ENCODE peak calls at places on chromosomes 13 and 19, in eight cellular contexts. X, L, O, A, M, H, B and W are unnamed samples.

GRCh38 chr13:40190656-40191100 is 475.8 kb downstream of the FOXO1 start:
- DNase-seq in X (no peak), L (no peak), O (peak; percentile 65), A (peak; percentile 61), M (peak; percentile 36), H (peak; percentile 19), B (no peak), W (no peak)

GRCh38 chr19:47848871-47849473 is 10.1 kb upstream of the TPRX2 start:
- DNase-seq in X (no peak), L (no peak), O (no peak), A (no peak), M (peak; percentile 51), H (peak; percentile 90), B (peak; percentile 67), W (no peak)

GRCh38 chr13:74647991-74648390 is 513.8 kb upstream of the KLF12 start:
- DNase-seq in X (no peak), L (no peak), O (no peak), A (no peak), M (no peak), H (no peak), B (no peak), W (no peak)

GRCh38 chr19:10760268-10760944 is 42.5 kb downstream of the DNM2 start:
- DNase-seq in X (no peak), L (peak; percentile 50), O (no peak), A (no peak), M (no peak), H (peak; percentile 68), B (peak; percentile 47), W (no peak)

GRCh38 chr13:34207872-34208271 is 389.9 kb downstream of the RFC3 start:
- DNase-seq in X (no peak), L (no peak), O (no peak), A (no peak), M (no peak), H (no peak), B (no peak), W (no peak)

GRCh38 chr19:32407004-32407992 is 1.7 kb downstream of the DPY19L3 start:
- DNase-seq in X (no peak), L (no peak), O (peak; percentile 41), A (no peak), M (no peak), H (peak; percentile 35), B (peak; percentile 43), W (no peak)

GRCh38 chr13:85525411-85525810 is 273.8 kb downstream of the SLITRK6 start:
- DNase-seq in X (no peak), L (no peak), O (no peak), A (no peak), M (no peak), H (no peak), B (no peak), W (no peak)

GRCh38 chr13:39970177-39970846 is 314.9 kb downstream of the COG6 start:
- DNase-seq in X (no peak), L (no peak), O (no peak), A (no peak), M (no peak), H (no peak), B (no peak), W (no peak)

DNA sequence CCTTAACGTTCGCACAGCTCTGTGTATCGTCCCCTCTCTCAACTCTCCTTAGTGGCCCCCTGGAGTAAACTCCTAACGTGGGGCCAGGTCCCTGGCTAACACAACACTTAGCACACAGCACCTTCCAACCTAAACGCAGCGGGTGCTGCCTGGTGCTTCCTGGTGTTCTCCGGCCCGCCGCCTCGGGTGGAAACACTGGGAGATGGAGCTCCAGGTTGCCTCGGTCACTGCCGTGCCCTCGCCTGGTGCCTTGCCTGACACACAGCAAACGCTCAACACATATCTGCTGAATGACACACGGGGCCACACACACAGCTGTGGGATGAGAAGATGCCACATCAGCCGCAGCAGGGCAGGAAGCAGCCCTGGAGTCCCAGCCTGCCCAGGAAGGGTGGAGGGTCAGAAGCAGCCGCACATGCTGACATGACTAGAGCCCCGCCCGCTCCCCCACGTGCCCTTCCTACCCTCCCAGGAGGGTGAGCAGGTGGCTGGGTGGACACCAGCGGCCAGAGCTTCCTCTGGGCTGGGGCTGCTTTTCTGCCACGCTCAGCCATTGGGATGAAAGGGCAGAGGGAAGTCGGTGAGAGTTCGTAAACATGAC is 6.6 kb downstream of the PEPD start:
- DNase-seq in X (no peak), L (no peak), O (peak; percentile 44), A (no peak), M (no peak), H (no peak), B (no peak), W (no peak)
- TF ChIP-seq CTCF in X (no peak), L (no peak), O (no peak), A (no peak), M (no peak), H (no peak), B (no peak), W (no peak)

DNA sequence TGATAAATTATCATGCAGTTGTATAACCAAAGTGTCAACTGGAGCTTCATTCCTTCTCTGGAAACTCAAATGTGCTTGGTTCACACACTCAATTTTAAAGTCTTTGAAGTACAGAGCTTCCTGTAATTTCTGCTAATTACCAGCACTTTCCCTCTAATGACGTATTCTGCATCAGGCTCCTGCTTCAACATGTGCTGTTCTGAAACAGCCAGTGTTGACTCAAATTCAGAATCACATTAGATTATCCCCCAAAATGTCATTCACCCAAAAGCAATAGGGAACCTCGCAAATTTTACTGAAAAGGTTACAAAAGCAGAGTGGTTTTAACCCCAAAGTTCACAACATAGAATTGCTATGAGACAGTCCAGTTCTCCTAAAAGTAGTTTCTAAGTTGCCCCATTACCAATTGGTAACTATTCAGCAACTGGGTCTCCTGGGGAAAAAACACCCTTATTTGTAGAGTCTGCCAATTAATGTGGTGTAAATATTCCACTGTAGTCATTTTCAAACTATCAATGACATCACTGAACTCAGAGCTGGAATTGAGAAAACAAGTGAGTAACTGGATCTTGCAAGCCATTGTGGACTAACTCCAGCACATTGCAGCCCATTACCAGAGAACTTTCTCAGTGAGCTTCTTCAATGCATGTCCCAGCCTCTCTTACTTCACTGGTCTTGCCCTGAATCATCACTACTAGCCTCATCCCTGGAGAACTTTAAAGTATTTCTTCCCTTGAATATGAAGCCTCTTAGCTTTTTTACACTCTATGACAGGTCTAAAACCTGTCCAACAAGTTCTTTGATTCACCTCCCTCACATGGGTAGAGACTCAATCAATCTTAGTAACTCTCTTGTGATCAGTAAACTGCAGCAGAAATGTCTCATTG is 955.4 kb downstream of the EFNB2 start:
- DNase-seq in X (no peak), L (no peak), O (no peak), A (no peak), M (no peak), H (no peak), B (no peak), W (no peak)
- TF ChIP-seq CTCF in X (no peak), L (no peak), O (no peak), A (no peak), M (no peak), H (no peak), B (no peak), W (no peak)

GRCh38 chr13:27415116-27415515 is 9.3 kb upstream of the GTF3A start:
- DNase-seq in X (no peak), L (no peak), O (no peak), A (no peak), M (no peak), H (no peak), B (no peak), W (no peak)
- TF ChIP-seq CTCF in X (no peak), L (no peak), O (no peak), A (no peak), M (no peak), H (no peak), B (no peak), W (no peak)

GRCh38 chr19:55535579-55536350 is 1.2 kb downstream of the SBK2 start:
- DNase-seq in X (no peak), L (peak; percentile 10), O (no peak), A (no peak), M (no peak), H (no peak), B (no peak), W (no peak)

GRCh38 chr19:55537741-55538111 is 793 bp upstream of the SBK2 start:
- DNase-seq in X (no peak), L (peak; percentile 26), O (no peak), A (no peak), M (no peak), H (no peak), B (no peak), W (no peak)

GRCh38 chr19:55536366-55536765 is 567 bp downstream of the SBK2 start:
- DNase-seq in X (no peak), L (peak; percentile 11), O (no peak), A (no peak), M (no peak), H (no peak), B (no peak), W (no peak)

GRCh38 chr19:55538132-55538531 is 1.2 kb upstream of the SBK2 start:
- DNase-seq in X (no peak), L (no peak), O (no peak), A (no peak), M (no peak), H (no peak), B (no peak), W (no peak)

GRCh38 chr19:55536951-55537740 is at the start of gene SBK2:
- DNase-seq in X (no peak), L (peak; percentile 45), O (no peak), A (no peak), M (peak; percentile 48), H (peak; percentile 14), B (peak; percentile 84), W (no peak)
- TF ChIP-seq CTCF in X (no peak), L (no peak), O (no peak), A (no peak), M (peak; percentile 29), H (no peak), B (peak; percentile 47), W (no peak)

GRCh38 chr19:35655600-35655999 is 7.5 kb downstream of the COX6B1 start:
- DNase-seq in X (no peak), L (no peak), O (no peak), A (no peak), M (no peak), H (no peak), B (no peak), W (no peak)

GRCh38 chr19:35657904-35658700 is 8.2 kb upstream of the UPK1A start:
- DNase-seq in X (no peak), L (no peak), O (no peak), A (no peak), M (no peak), H (no peak), B (no peak), W (no peak)

GRCh38 chr19:35661995-35662340 is 4.3 kb upstream of the UPK1A start:
- DNase-seq in X (no peak), L (no peak), O (no peak), A (no peak), M (no peak), H (no peak), B (no peak), W (no peak)

DNA sequence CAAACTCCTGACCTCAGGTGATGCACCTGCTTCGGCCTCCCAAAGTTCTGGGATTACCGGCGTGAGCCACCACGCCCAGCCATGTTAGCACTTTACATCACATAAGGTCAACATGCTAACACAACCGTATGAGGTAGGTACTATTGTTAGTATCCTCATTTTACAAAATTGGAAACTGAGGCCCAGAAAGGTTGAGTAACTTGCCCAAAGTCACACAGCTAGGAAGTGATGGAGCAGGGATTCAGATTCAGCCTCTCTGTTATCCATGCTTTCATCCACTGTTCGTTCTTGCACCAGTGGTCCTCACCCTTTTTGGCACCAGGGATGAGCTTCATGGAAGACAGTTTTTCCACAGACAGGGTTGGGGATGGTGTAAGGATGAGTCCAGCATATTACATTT is 8.6 kb downstream of the COX6B1 start:
- DNase-seq in X (no peak), L (no peak), O (no peak), A (no peak), M (no peak), H (no peak), B (no peak), W (no peak)
- TF ChIP-seq CTCF in X (no peak), L (no peak), O (no peak), A (no peak), M (no peak), H (no peak), B (no peak), W (no peak)